ENCODE peak calls at places on chromosomes 5 and 9, in seven cellular contexts. O is body of pancreas, N is fibroblast of lung, Y is psoas muscle, G is tibial nerve, D is cardiac muscle cell, Z is neural progenitor cell. W is an unnamed sample. For H3K9me3, the result is how much of the 10 kb centered on the place peaks cover.

GRCh38 chr9:8904971-8905370 is 1105.4 kb upstream of the DMAC1 start:
- DNase-seq in O (no peak), N (no peak), Y (no peak), G (no peak), D (no peak), Z (no peak), W (no peak)

GRCh38 chr5:159099049-159099760 is 511 bp downstream of the EBF1 start:
- DNase-seq in O (peak), N (peak), Y (peak), G (no peak), D (peak), Z (peak), W (no peak)

GRCh38 chr9:129283705-129284606 is 105.9 kb upstream of the IER5L start:
- DNase-seq in O (peak), N (no peak), Y (peak), G (no peak), D (no peak), Z (no peak), W (no peak)

GRCh38 chr5:32501071-32501470 is 56.5 kb upstream of the ZFR start:
- DNase-seq in O (no peak), N (no peak), Y (no peak), G (no peak), D (no peak), Z (peak), W (no peak)

GRCh38 chr5:160479926-160480325 is 58.3 kb downstream of the PTTG1 start:
- DNase-seq in O (no peak), N (peak), Y (no peak), G (no peak), D (peak), Z (no peak), W (no peak)

GRCh38 chr5:140725799-140726471 is 25.7 kb downstream of the ZMAT2 start:
- DNase-seq in O (peak), N (peak), Y (peak), G (peak), D (peak), Z (peak), W (peak)

GRCh38 chr9:118318770-118319443 is 614.7 kb downstream of the TLR4 start:
- DNase-seq in O (peak), N (peak), Y (peak), G (no peak), D (no peak), Z (no peak), W (no peak)

GRCh38 chr9:116750543-116750942 is 63.4 kb downstream of the TRIM32 start:
- DNase-seq in O (no peak), N (no peak), Y (no peak), G (no peak), D (no peak), Z (no peak), W (no peak)

GRCh38 chr5:116747881-116748280 is 173.3 kb upstream of the SEMA6A start:
- DNase-seq in O (no peak), N (peak), Y (no peak), G (peak), D (peak), Z (no peak), W (no peak)

GRCh38 chr9:79280691-79281090 is 291.1 kb upstream of the TLE4 start:
- DNase-seq in O (no peak), N (no peak), Y (no peak), G (no peak), D (no peak), Z (no peak), W (no peak)

GRCh38 chr9:133119039-133119438 is 2.0 kb downstream of the RALGDS start:
- DNase-seq in O (no peak), N (no peak), Y (peak), G (no peak), D (no peak), Z (no peak), W (no peak)

GRCh38 chr9:94867281-94867841 is 140.9 kb downstream of the AOPEP start:
- DNase-seq in O (peak), N (peak), Y (peak), G (peak), D (peak), Z (peak), W (peak)

GRCh38 chr5:84249918-84250635 is 134.6 kb downstream of the EDIL3 start:
- DNase-seq in O (no peak), N (peak), Y (no peak), G (no peak), D (peak), Z (peak), W (no peak)

GRCh38 chr5:168153263-168153930 is 138.0 kb upstream of the WWC1 start:
- DNase-seq in O (no peak), N (peak), Y (no peak), G (no peak), D (no peak), Z (peak), W (no peak)

GRCh38 chr9:114507726-114508125 is 2.5 kb upstream of the WHRN start:
- DNase-seq in O (no peak), N (no peak), Y (no peak), G (no peak), D (peak), Z (peak), W (no peak)

GRCh38 chr5:21238786-21239185 is 1250.8 kb upstream of the CDH18 start:
- DNase-seq in O (no peak), N (peak), Y (no peak), G (no peak), D (peak), Z (no peak), W (no peak)

GRCh38 chr9:12856608-12857007 is 81.8 kb downstream of the LURAP1L start:
- DNase-seq in O (no peak), N (no peak), Y (no peak), G (no peak), D (no peak), Z (no peak), W (no peak)

GRCh38 chr9:109459423-109459822 is 38.7 kb downstream of the PTPN3 start:
- DNase-seq in O (no peak), N (no peak), Y (no peak), G (no peak), D (no peak), Z (no peak), W (no peak)

GRCh38 chr5:109455598-109456096 is 45.9 kb upstream of the PJA2 start:
- DNase-seq in O (no peak), N (peak), Y (no peak), G (peak), D (peak), Z (no peak), W (no peak)

GRCh38 chr9:27184556-27185351 is 75.7 kb downstream of the TEK start:
- DNase-seq in O (no peak), N (no peak), Y (no peak), G (peak), D (peak), Z (no peak), W (peak)

GRCh38 chr5:41629897-41630296 is 119.5 kb upstream of the PLCXD3 start:
- DNase-seq in O (no peak), N (no peak), Y (no peak), G (no peak), D (no peak), Z (no peak), W (no peak)

GRCh38 chr5:151234476-151235238 is 10.8 kb upstream of the CCDC69 start:
- DNase-seq in O (peak), N (peak), Y (peak), G (peak), D (peak), Z (no peak), W (peak)

GRCh38 chr5:125595095-125595494 is 828.1 kb upstream of the GRAMD2B start:
- DNase-seq in O (no peak), N (peak), Y (no peak), G (no peak), D (peak), Z (no peak), W (peak)

GRCh38 chr9:137505421-137506140 is 44.6 kb downstream of the PNPLA7 start:
- DNase-seq in O (no peak), N (no peak), Y (no peak), G (no peak), D (no peak), Z (no peak), W (no peak)

GRCh38 chr5:179241175-179241574 is 104.1 kb downstream of the ADAMTS2 start:
- DNase-seq in O (no peak), N (no peak), Y (peak), G (peak), D (no peak), Z (no peak), W (no peak)

GRCh38 chr5:90873033-90873517 is 314.5 kb downstream of the ADGRV1 start:
- DNase-seq in O (peak), N (no peak), Y (no peak), G (no peak), D (peak), Z (no peak), W (peak)

GRCh38 chr9:19127881-19128719 is 808 bp upstream of the PLIN2 start:
- DNase-seq in O (peak), N (peak), Y (no peak), G (peak), D (peak), Z (peak), W (peak)

DNA sequence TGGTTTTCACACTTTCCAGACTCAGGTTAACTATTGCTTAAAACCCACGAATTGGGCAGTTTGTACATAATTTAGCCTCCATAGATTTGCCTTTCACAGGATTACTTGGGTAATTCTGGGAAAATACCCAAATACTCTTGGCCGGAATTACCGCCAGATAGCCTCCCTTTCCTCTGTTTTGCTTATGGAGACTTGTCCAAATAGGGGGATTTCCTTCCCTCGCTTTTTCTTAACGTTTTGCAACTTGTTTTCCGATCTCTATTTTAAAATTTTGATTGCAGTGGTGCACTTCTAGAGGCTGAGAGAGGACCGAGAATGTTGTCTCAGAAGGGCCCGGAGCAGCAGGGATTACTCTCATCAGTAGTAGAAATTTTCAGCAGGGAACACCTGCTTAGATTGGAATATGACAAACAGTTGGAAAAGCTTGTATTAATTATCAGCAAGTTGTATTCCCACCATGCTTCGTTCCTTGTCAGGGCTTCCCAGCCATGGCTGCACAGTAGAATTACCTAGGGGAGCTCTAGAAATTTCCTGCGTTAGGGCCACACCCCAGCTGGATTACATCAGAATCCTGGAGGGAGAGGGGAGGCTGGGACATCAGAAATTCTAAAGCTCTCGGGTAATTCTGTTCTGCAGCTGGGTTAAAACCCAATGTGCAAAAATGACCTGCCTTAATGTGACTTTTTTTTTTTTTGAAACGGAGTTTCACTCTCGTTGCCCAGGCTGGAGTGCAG is 329.1 kb downstream of the SH3GL2 start:
- DNase-seq in O (no peak), N (no peak), Y (no peak), G (no peak), D (peak), Z (no peak), W (no peak)
- H3K4me3 ChIP-seq in O (no peak), N (no peak), Y (no peak), G (no peak), D (no peak), Z (peak), W (peak)

GRCh38 chr9:76613980-76614379 is 150.3 kb upstream of the PCA3 start:
- DNase-seq in O (no peak), N (no peak), Y (no peak), G (no peak), D (no peak), Z (no peak), W (no peak)

GRCh38 chr9:76616780-76617179 is 147.5 kb upstream of the PCA3 start:
- DNase-seq in O (no peak), N (no peak), Y (no peak), G (no peak), D (no peak), Z (no peak), W (no peak)

GRCh38 chr9:76615149-76615548 is 149.1 kb upstream of the PCA3 start:
- DNase-seq in O (peak), N (no peak), Y (no peak), G (no peak), D (peak), Z (no peak), W (peak)

GRCh38 chr9:76610009-76610352 is 151.0 kb downstream of the GCNT1 start:
- DNase-seq in O (peak), N (peak), Y (peak), G (peak), D (peak), Z (no peak), W (peak)

GRCh38 chr9:76613150-76613781 is 151.0 kb upstream of the PCA3 start:
- DNase-seq in O (no peak), N (no peak), Y (no peak), G (no peak), D (no peak), Z (no peak), W (no peak)
- H3K9me3 ChIP-seq in O (under half), N (under half), Y (under half), G (under half), D (under half), Z (under half), W (under half)

GRCh38 chr5:155906046-155906445 is 420.9 kb upstream of the SGCD start:
- DNase-seq in O (no peak), N (no peak), Y (no peak), G (no peak), D (no peak), Z (no peak), W (no peak)
- TF ChIP-seq CTCF in O (no peak), N (no peak), Y (no peak), G (no peak), D (no peak), Z (peak), W (no peak)

GRCh38 chr5:123439616-123440153 is 16.5 kb upstream of the CEP120 start:
- DNase-seq in O (no peak), N (no peak), Y (no peak), G (no peak), D (no peak), Z (no peak), W (no peak)
- H3K4me3 ChIP-seq in O (no peak), N (no peak), Y (no peak), G (no peak), D (no peak), Z (no peak), W (no peak)

GRCh38 chr9:89528131-89528530 is 30.2 kb upstream of the SEMA4D start:
- DNase-seq in O (no peak), N (no peak), Y (no peak), G (no peak), D (no peak), Z (no peak), W (peak)
- H3K9me3 ChIP-seq in O (under half), N (under half), Y (under half), G (under half), D (under half), Z (under half), W (under half)

DNA sequence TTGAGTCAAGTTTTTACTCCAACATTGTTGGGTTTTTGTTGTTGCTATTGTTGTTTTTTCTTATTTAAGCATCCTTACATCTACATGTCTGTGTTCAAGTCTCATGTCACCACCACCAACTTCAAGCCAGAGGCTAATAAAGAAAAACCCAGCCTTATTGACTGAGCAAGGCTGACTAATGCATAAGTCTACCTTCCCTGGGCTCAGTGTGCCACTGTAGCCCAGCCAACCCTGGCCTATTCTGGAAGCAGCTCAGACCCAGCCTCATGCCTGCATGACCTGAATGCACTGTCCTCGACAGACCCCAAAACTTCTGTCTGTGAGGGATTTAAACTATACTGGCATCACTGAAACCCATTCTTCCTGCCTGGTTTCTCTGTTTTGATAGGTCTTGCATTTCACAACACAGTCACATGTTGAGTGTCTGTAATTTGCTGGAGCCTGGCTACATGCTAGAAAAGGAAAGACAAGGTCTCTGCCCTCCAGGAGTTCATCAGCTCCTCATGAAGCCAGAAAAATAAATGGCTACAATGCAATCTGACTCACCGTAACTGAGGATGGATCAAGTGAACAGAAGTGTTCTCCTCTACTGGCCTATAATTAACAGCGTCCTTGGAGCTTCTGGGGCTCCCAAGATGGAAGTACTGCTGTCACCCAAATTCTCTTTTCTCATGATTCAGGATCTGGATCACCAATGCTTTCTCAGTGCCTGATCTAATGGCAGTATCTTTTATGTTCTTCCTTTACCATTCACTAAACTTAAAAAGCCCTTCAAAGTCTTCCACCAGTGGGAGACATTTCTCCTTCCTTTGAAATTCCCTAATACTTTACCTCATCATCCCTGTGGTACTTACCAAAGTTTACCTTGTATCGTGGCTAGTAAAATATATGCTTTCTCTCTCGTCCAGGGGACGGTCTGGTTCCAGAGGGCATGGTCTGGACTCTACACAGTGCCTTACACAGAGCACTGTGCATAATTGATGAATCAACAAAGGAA is 103.9 kb upstream of the IFNE start:
- DNase-seq in O (no peak), N (no peak), Y (no peak), G (no peak), D (no peak), Z (no peak), W (no peak)
- TF ChIP-seq CTCF in O (no peak), N (peak), Y (no peak), G (no peak), D (peak), Z (peak), W (no peak)

GRCh38 chr5:100900142-100900795 is 2.8 kb downstream of the ST8SIA4 start:
- DNase-seq in O (no peak), N (peak), Y (peak), G (peak), D (peak), Z (peak), W (peak)
- H3K4me3 ChIP-seq in O (no peak), N (peak), Y (peak), G (peak), D (peak), Z (peak), W (peak)

DNA sequence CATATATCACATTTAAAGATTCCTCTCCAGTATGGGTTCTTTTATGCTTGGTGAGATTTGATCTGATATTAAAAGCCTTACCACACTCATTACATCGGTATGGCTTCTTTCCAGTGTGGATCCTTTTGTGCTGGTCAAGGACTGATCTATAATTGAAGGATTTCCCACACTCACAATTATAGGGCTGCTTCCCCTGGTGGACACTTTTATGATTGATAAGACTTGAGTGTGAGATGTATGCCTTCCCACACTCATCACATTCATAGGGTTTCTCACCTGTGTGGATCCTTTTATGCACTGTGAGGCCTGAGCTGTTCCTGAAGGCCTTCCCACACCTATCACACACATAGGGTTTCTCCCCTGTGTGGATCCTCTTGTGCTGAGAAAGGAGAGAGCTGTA is 12.2 kb downstream of the ZFP62 start:
- DNase-seq in O (no peak), N (no peak), Y (no peak), G (no peak), D (no peak), Z (no peak), W (no peak)
- H3K9me3 ChIP-seq in O (under half), N (under half), Y (under half), G (under half), D (under half), Z (half or more), W (under half)

DNA sequence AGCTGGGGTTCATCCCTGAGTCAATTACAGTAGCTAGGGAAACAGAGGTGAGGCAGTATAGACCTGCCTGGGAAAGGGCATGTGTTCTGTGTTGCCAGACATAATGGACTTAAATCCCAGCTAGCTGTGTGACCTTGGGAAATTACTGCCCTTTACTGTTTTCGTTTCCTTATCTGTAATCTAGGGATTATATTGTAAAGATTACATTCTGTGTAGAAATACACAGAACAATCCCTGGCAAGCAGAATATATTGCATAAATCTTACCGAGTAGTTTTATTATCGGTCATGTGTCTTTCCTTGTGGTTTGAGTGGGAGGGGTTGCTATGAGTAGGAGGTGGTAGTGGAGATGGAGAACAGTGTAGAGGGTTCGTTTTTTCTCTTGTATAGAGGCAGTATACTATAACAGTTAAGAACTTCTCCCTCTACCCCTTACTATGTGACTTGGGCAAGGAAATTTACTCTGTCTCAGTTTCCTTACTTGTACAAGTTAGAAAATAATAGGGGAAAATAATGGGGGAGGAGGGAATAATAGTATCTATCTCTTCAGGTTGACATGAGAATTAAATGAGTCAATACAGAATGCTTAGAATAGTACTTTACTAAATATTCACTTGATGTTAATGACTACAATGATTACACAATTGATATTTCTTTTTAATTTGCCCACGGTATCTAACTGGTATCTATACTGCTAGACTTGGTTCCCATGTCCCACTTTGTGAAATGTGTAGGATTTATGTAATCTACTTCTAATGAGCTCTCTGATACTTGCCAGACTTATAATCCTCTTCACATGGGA is 7.1 kb upstream of the DMXL1 start:
- DNase-seq in O (no peak), N (peak), Y (no peak), G (no peak), D (peak), Z (no peak), W (no peak)
- TF ChIP-seq CTCF in O (no peak), N (no peak), Y (no peak), G (no peak), D (no peak), Z (no peak), W (no peak)

W was measured in stomach.